ENCODE peak calls at places on chromosomes 2 and 18, in seven cellular contexts. One of them, this sample, is unnamed.

GRCh38 chr2:234146087-234146826 is 95.8 kb downstream of the SPP2 start:
- DNase-seq in stimulated activated CD4-positive, alpha-beta T cell treated with anti-CD3 and anti-CD28 coated beads, Interleukin-1b, Interleukin-23, amount 100 ng/mL, for 24 hours: no peak
- DNase-seq in NCI-H774: no peak
- DNase-seq in kidney tubule cell: peak; percentile 98
- DNase-seq in DMS79 treated with DMSO at 0.1 percent for 48 hours: no peak
- DNase-seq in caudate nucleus: no peak
- DNase-seq in astrocyte of the cerebellum: peak; percentile 74
- DNase-seq in this sample: no peak

GRCh38 chr2:216535454-216535995 is 36.9 kb downstream of the RPL37A start:
- DNase-seq in stimulated activated CD4-positive, alpha-beta T cell treated with anti-CD3 and anti-CD28 coated beads, Interleukin-1b, Interleukin-23, amount 100 ng/mL, for 24 hours: no peak
- DNase-seq in NCI-H774: no peak
- DNase-seq in kidney tubule cell: peak; percentile 79
- DNase-seq in DMS79 treated with DMSO at 0.1 percent for 48 hours: no peak
- DNase-seq in caudate nucleus: no peak
- DNase-seq in astrocyte of the cerebellum: no peak
- DNase-seq in this sample: no peak

GRCh38 chr18:48356151-48356745 is 52.9 kb downstream of the ZBTB7C start:
- DNase-seq in stimulated activated CD4-positive, alpha-beta T cell treated with anti-CD3 and anti-CD28 coated beads, Interleukin-1b, Interleukin-23, amount 100 ng/mL, for 24 hours: no peak
- DNase-seq in NCI-H774: no peak
- DNase-seq in kidney tubule cell: no peak
- DNase-seq in DMS79 treated with DMSO at 0.1 percent for 48 hours: peak; percentile 74
- DNase-seq in caudate nucleus: no peak
- DNase-seq in astrocyte of the cerebellum: no peak
- DNase-seq in this sample: no peak

GRCh38 chr2:220619525-220620267 is 952.4 kb downstream of the EPHA4 start:
- DNase-seq in stimulated activated CD4-positive, alpha-beta T cell treated with anti-CD3 and anti-CD28 coated beads, Interleukin-1b, Interleukin-23, amount 100 ng/mL, for 24 hours: no peak
- DNase-seq in NCI-H774: peak; percentile 14
- DNase-seq in kidney tubule cell: peak; percentile 40
- DNase-seq in DMS79 treated with DMSO at 0.1 percent for 48 hours: peak; percentile 56
- DNase-seq in caudate nucleus: no peak
- DNase-seq in astrocyte of the cerebellum: peak; percentile 2
- DNase-seq in this sample: peak; percentile 19

GRCh38 chr2:3652896-3653625 is 4.9 kb upstream of the ALLC start:
- DNase-seq in stimulated activated CD4-positive, alpha-beta T cell treated with anti-CD3 and anti-CD28 coated beads, Interleukin-1b, Interleukin-23, amount 100 ng/mL, for 24 hours: no peak
- DNase-seq in NCI-H774: no peak
- DNase-seq in kidney tubule cell: no peak
- DNase-seq in DMS79 treated with DMSO at 0.1 percent for 48 hours: no peak
- DNase-seq in caudate nucleus: no peak
- DNase-seq in astrocyte of the cerebellum: no peak
- DNase-seq in this sample: no peak

GRCh38 chr2:234826676-234827075 is 125.1 kb upstream of the SH3BP4 start:
- DNase-seq in stimulated activated CD4-positive, alpha-beta T cell treated with anti-CD3 and anti-CD28 coated beads, Interleukin-1b, Interleukin-23, amount 100 ng/mL, for 24 hours: no peak
- DNase-seq in NCI-H774: no peak
- DNase-seq in kidney tubule cell: no peak
- DNase-seq in DMS79 treated with DMSO at 0.1 percent for 48 hours: no peak
- DNase-seq in caudate nucleus: no peak
- DNase-seq in astrocyte of the cerebellum: no peak
- DNase-seq in this sample: no peak

GRCh38 chr2:11559066-11559785 is 25.4 kb downstream of the GREB1 start:
- DNase-seq in stimulated activated CD4-positive, alpha-beta T cell treated with anti-CD3 and anti-CD28 coated beads, Interleukin-1b, Interleukin-23, amount 100 ng/mL, for 24 hours: no peak
- DNase-seq in NCI-H774: no peak
- DNase-seq in kidney tubule cell: no peak
- DNase-seq in DMS79 treated with DMSO at 0.1 percent for 48 hours: no peak
- DNase-seq in caudate nucleus: no peak
- DNase-seq in astrocyte of the cerebellum: no peak
- DNase-seq in this sample: no peak

GRCh38 chr2:155689791-155690190 is 642.7 kb downstream of the NR4A2 start:
- DNase-seq in stimulated activated CD4-positive, alpha-beta T cell treated with anti-CD3 and anti-CD28 coated beads, Interleukin-1b, Interleukin-23, amount 100 ng/mL, for 24 hours: no peak
- DNase-seq in NCI-H774: no peak
- DNase-seq in kidney tubule cell: no peak
- DNase-seq in DMS79 treated with DMSO at 0.1 percent for 48 hours: no peak
- DNase-seq in caudate nucleus: no peak
- DNase-seq in astrocyte of the cerebellum: no peak
- DNase-seq in this sample: no peak

GRCh38 chr2:184524551-184525382 is 73.6 kb upstream of the ZNF804A start:
- DNase-seq in stimulated activated CD4-positive, alpha-beta T cell treated with anti-CD3 and anti-CD28 coated beads, Interleukin-1b, Interleukin-23, amount 100 ng/mL, for 24 hours: no peak
- DNase-seq in NCI-H774: no peak
- DNase-seq in kidney tubule cell: no peak
- DNase-seq in DMS79 treated with DMSO at 0.1 percent for 48 hours: no peak
- DNase-seq in caudate nucleus: no peak
- DNase-seq in astrocyte of the cerebellum: no peak
- DNase-seq in this sample: no peak

GRCh38 chr2:100237770-100238169 is 84.5 kb downstream of the LONRF2 start:
- DNase-seq in stimulated activated CD4-positive, alpha-beta T cell treated with anti-CD3 and anti-CD28 coated beads, Interleukin-1b, Interleukin-23, amount 100 ng/mL, for 24 hours: no peak
- DNase-seq in NCI-H774: no peak
- DNase-seq in kidney tubule cell: no peak
- DNase-seq in DMS79 treated with DMSO at 0.1 percent for 48 hours: no peak
- DNase-seq in caudate nucleus: no peak
- DNase-seq in astrocyte of the cerebellum: no peak
- DNase-seq in this sample: no peak

This sample was measured in NCI-H1105 treated with DMSO at 0.1 percent for 48 hours.